ENCODE peak calls at places on chromosomes 12 and 14, in seven cellular contexts. C is GM23248, S is tibial nerve, W is fibroblast of lung, Z is breast epithelium, I is MM.1S, A is lower lobe of right lung. F is an unnamed sample. For H3K9me3, the result is how much of the 10 kb centered on the place peaks cover.

GRCh38 chr14:61107148-61107641 is 126.2 kb downstream of the SLC38A6 start:
- DNase-seq in C (peak), S (peak), W (peak), Z (no peak), I (no peak), A (no peak), F (no peak)

GRCh38 chr12:109287181-109287580 is 21.9 kb downstream of the FOXN4 start:
- DNase-seq in C (no peak), S (no peak), W (no peak), Z (no peak), I (no peak), A (no peak), F (no peak)

GRCh38 chr12:116933512-116934246 is 22.9 kb downstream of the FBXW8 start:
- DNase-seq in C (no peak), S (no peak), W (no peak), Z (no peak), I (no peak), A (no peak), F (no peak)

GRCh38 chr14:25001096-25001982 is 48.6 kb downstream of the STXBP6 start:
- DNase-seq in C (peak), S (peak), W (peak), Z (no peak), I (no peak), A (no peak), F (no peak)

GRCh38 chr12:50569321-50569720 is 64.5 kb downstream of the DIP2B start:
- DNase-seq in C (peak), S (no peak), W (peak), Z (no peak), I (no peak), A (no peak), F (no peak)

GRCh38 chr14:24566318-24566717 is 9.7 kb downstream of the CTSG start:
- DNase-seq in C (no peak), S (no peak), W (no peak), Z (no peak), I (no peak), A (no peak), F (no peak)

GRCh38 chr12:69688496-69689427 is 10.3 kb downstream of the BEST3 start:
- DNase-seq in C (peak), S (peak), W (peak), Z (peak), I (no peak), A (peak), F (no peak)

GRCh38 chr14:74478996-74479635 is 14.0 kb downstream of the NPC2 start:
- DNase-seq in C (peak), S (no peak), W (no peak), Z (no peak), I (no peak), A (no peak), F (no peak)

GRCh38 chr12:34600592-34601462 is 578.5 kb downstream of the ALG10 start:
- DNase-seq in C (no peak), S (no peak), W (no peak), Z (no peak), I (no peak), A (peak), F (no peak)

GRCh38 chr12:34601689-34602088 is 579.4 kb downstream of the ALG10 start:
- DNase-seq in C (no peak), S (no peak), W (no peak), Z (no peak), I (no peak), A (peak), F (peak)

GRCh38 chr12:34598352-34598827 is 576.1 kb downstream of the ALG10 start:
- DNase-seq in C (no peak), S (no peak), W (no peak), Z (no peak), I (no peak), A (no peak), F (no peak)

GRCh38 chr12:34598851-34599529 is 576.7 kb downstream of the ALG10 start:
- DNase-seq in C (no peak), S (no peak), W (no peak), Z (no peak), I (no peak), A (peak), F (no peak)

GRCh38 chr12:34599530-34600513 is 577.5 kb downstream of the ALG10 start:
- DNase-seq in C (no peak), S (no peak), W (no peak), Z (peak), I (no peak), A (no peak), F (no peak)
- H3K9me3 ChIP-seq in C (under half), S (under half), W (under half), Z (half or more), I (under half), A (under half), F (under half)

GRCh38 chr14:91195881-91196280 is 48.6 kb downstream of the GPR68 start:
- DNase-seq in C (no peak), S (no peak), W (no peak), Z (no peak), I (no peak), A (no peak), F (no peak)

GRCh38 chr14:91190853-91191252 is 53.7 kb downstream of the GPR68 start:
- DNase-seq in C (no peak), S (no peak), W (no peak), Z (no peak), I (no peak), A (no peak), F (no peak)

GRCh38 chr14:91187271-91187670 is 57.2 kb downstream of the GPR68 start:
- DNase-seq in C (no peak), S (no peak), W (no peak), Z (no peak), I (no peak), A (no peak), F (no peak)

GRCh38 chr14:91193069-91193468 is 51.4 kb downstream of the GPR68 start:
- DNase-seq in C (no peak), S (no peak), W (no peak), Z (no peak), I (no peak), A (no peak), F (no peak)
- H3K9me3 ChIP-seq in C (under half), S (under half), W (under half), Z (under half), I (under half), A (under half), F (under half)

GRCh38 chr12:34291001-34291400 is 268.7 kb downstream of the ALG10 start:
- DNase-seq in C (no peak), S (no peak), W (no peak), Z (no peak), I (no peak), A (no peak), F (no peak)

GRCh38 chr12:34290191-34290995 is 268.1 kb downstream of the ALG10 start:
- DNase-seq in C (no peak), S (no peak), W (no peak), Z (no peak), I (no peak), A (no peak), F (no peak)

GRCh38 chr12:34288963-34289345 is 266.7 kb downstream of the ALG10 start:
- DNase-seq in C (no peak), S (no peak), W (no peak), Z (no peak), I (no peak), A (no peak), F (no peak)

GRCh38 chr12:34287986-34288962 is 266.0 kb downstream of the ALG10 start:
- DNase-seq in C (no peak), S (no peak), W (no peak), Z (no peak), I (no peak), A (peak), F (no peak)

DNA sequence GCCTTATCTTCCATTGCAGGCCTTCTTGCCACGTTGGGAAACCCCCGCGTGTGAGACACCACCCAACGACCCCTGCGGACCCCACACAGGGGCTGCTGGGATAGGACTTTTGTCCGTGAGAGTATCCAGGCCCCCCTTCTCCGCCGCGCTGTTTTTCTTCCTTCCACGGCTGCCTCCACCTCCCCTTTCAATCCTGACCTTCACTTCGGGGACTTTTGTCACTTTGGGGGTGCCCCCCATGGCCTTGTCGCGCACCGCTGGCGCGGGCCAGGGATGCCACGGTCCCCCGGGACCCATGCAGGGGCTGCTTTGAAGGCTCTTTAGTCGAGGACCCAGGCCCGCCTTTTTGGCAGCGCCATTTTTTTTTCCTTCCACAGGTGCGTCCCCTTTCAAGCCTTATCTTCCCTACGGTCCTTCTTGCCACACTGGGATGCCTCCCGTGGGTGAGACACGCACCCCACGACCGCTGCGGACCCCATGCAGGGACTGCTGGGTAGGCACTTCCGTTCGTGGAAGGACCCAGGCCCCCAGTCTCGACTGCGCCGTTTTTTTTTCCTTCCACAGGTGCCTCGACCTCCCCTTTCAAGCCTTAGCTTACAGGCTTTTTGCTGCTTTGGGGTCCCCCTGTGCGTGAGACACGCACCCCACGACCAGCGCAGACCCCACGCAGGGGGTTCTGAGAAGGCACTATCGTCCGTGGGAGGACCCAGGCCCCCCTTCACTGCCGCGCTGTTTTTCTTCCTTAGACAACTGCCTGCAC is 267.3 kb downstream of the ALG10 start:
- DNase-seq in C (no peak), S (no peak), W (no peak), Z (no peak), I (no peak), A (peak), F (no peak)
- H3K9me3 ChIP-seq in C (under half), S (under half), W (under half), Z (half or more), I (under half), A (under half), F (under half)

GRCh38 chr14:105528859-105529505 is 2.6 kb downstream of the TMEM121 start:
- DNase-seq in C (peak), S (no peak), W (no peak), Z (no peak), I (no peak), A (peak), F (no peak)
- H3K9me3 ChIP-seq in C (under half), S (under half), W (under half), Z (under half), I (under half), A (under half), F (under half)

GRCh38 chr14:48703728-48704467 is 882.3 kb downstream of the RPS29 start:
- DNase-seq in C (no peak), S (no peak), W (peak), Z (no peak), I (no peak), A (no peak), F (no peak)
- H3K9me3 ChIP-seq in C (under half), S (under half), W (under half), Z (under half), I (under half), A (under half), F (under half)

GRCh38 chr12:34166427-34167060 is 144.2 kb downstream of the ALG10 start:
- DNase-seq in C (no peak), S (no peak), W (no peak), Z (no peak), I (no peak), A (no peak), F (no peak)
- H3K9me3 ChIP-seq in C (under half), S (under half), W (under half), Z (under half), I (under half), A (under half), F (under half)

DNA sequence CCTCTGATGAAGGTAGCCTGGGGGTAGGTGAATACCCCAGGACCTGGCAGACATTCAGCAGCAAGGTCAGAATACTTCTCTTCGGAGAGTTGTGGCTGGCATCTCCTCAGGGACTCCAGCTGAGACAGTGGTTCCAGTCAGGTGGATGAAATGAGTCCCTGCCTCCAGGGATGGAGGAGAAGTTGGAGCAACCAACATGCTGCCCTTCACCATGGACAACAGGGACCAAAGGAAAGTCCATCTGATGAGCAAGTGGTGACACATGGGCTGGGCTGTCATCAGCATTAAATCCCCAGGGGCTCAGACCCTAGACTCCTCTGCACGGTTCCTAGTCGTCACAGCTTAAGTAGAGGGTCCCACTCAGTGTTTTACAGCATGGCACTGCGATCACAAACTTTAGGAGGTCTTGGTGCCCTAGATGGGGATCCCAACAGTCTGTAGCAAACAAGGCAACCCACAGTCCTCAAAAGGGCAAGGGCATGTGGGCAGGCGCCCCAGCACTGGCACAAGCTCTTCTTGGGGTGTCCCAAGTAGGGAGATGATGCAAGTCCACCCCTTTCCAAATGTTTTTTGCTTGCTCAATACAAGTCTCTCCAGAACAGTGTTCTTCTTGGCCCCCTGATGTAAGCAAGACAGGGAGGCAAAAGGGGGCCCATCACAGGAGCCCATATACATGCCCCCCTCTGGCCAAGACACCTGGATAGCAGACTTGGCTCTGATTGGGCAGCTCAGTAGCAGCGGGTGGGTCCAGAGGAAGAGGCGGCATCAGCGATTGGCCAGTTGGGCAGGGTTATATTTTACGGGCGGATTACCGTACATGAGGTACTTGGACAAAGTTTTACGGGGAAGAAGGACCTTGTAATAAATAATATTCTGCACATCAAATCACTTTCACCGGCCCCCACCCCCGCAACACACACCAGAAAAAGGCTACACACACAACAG is 10.8 kb upstream of the CDH24 start:
- DNase-seq in C (peak), S (no peak), W (no peak), Z (no peak), I (no peak), A (no peak), F (no peak)
- H3K9me3 ChIP-seq in C (under half), S (under half), W (under half), Z (under half), I (under half), A (under half), F (under half)

GRCh38 chr12:10016881-10017280 is 6.5 kb downstream of the CLEC12B start:
- DNase-seq in C (peak), S (no peak), W (peak), Z (no peak), I (no peak), A (no peak), F (no peak)

GRCh38 chr12:10018390-10018789 is 8.0 kb downstream of the CLEC12B start:
- DNase-seq in C (no peak), S (no peak), W (no peak), Z (no peak), I (no peak), A (no peak), F (no peak)

GRCh38 chr12:10015450-10015849 is 5.0 kb downstream of the CLEC12B start:
- DNase-seq in C (no peak), S (no peak), W (no peak), Z (no peak), I (no peak), A (no peak), F (no peak)

DNA sequence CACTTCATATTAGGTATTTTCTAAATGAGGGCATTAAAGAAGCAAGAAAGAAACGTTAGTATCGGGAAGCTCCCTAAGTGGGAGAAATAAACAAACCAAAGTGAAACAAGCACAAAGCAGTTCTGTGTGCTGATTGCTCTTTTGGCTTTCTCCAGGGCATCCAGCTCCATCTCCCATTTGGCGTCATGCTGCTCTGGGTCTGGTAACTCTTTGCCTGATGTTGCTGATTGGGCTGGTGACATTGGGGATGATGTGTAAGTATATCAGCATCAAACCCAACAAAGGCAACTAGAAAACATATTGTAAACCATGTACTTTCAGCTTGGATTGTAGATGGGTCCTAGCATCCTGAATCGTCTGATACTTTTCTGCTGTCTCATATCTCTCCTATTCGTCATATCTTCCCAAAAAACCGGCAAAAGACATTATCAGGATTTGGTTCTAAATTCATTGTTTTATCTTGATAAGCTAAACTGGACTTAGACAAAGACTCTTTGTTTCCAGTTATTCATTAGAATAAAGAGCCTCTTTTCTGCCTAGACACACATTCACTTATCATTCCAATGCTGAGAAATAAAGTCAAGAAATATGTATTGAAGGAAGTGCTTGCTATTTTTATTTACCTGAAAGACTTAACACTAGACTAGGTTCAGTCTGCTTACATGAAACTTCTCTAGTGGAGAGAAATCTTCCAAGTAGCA is 2.4 kb downstream of the CLEC12B start:
- DNase-seq in C (no peak), S (no peak), W (no peak), Z (no peak), I (no peak), A (no peak), F (no peak)
- H3K9me3 ChIP-seq in C (under half), S (under half), W (under half), Z (under half), I (under half), A (under half), F (under half)